ENCODE peak calls at places on chromosomes 7 and 10, in four cellular contexts. One of them, this sample, is unnamed.

GRCh38 chr10:110364531-110364937 is 59.8 kb upstream of the SMNDC1 start:
- DNase-seq in hepatocyte: no peak
- DNase-seq in Peyer's patch: no peak
- DNase-seq in brain microvascular endothelial cell: no peak
- DNase-seq in this sample: no peak

GRCh38 chr10:129760003-129760315 is 204.1 kb downstream of the EBF3 start:
- DNase-seq in brain microvascular endothelial cell: no peak
- DNase-seq in Peyer's patch: no peak
- DNase-seq in hepatocyte: no peak
- DNase-seq in this sample: no peak

GRCh38 chr10:101779544-101780186 is 3.6 kb downstream of the NPM3 start:
- DNase-seq in hepatocyte: peak; percentile 90
- DNase-seq in Peyer's patch: peak; percentile 81
- DNase-seq in brain microvascular endothelial cell: peak; percentile 48
- DNase-seq in this sample: peak; percentile 91

GRCh38 chr7:154178890-154179289 is 126.7 kb downstream of the DPP6 start:
- DNase-seq in Peyer's patch: no peak
- DNase-seq in brain microvascular endothelial cell: no peak
- DNase-seq in hepatocyte: peak; percentile 22
- DNase-seq in this sample: no peak

GRCh38 chr10:19970707-19971106 is 154.5 kb downstream of the PLXDC2 start:
- DNase-seq in brain microvascular endothelial cell: no peak
- DNase-seq in Peyer's patch: no peak
- DNase-seq in hepatocyte: no peak
- DNase-seq in this sample: no peak

GRCh38 chr7:134307320-134307719 is 9.4 kb downstream of the SLC35B4 start:
- DNase-seq in Peyer's patch: no peak
- DNase-seq in brain microvascular endothelial cell: no peak
- DNase-seq in hepatocyte: no peak
- DNase-seq in this sample: no peak

GRCh38 chr7:15916666-15917388 is 230.3 kb upstream of the MEOX2 start:
- DNase-seq in Peyer's patch: no peak
- DNase-seq in brain microvascular endothelial cell: peak; percentile 25
- DNase-seq in hepatocyte: no peak
- DNase-seq in this sample: no peak

GRCh38 chr7:101094791-101095375 is 9.6 kb downstream of the TRIM56 start:
- DNase-seq in brain microvascular endothelial cell: peak; percentile 68
- DNase-seq in Peyer's patch: no peak
- DNase-seq in hepatocyte: peak; percentile 62
- DNase-seq in this sample: peak; percentile 58

GRCh38 chr10:124612611-124613498 is 131.3 kb downstream of the FAM53B start:
- DNase-seq in Peyer's patch: peak; percentile 75
- DNase-seq in brain microvascular endothelial cell: peak; percentile 18
- DNase-seq in hepatocyte: no peak
- DNase-seq in this sample: no peak

GRCh38 chr7:38107486-38107893 is 70.6 kb upstream of the STARD3NL start:
- DNase-seq in hepatocyte: peak; percentile 82
- DNase-seq in Peyer's patch: peak; percentile 69
- DNase-seq in brain microvascular endothelial cell: peak; percentile 55
- DNase-seq in this sample: peak; percentile 48

GRCh38 chr7:35036361-35037171 is 719 bp downstream of the DPY19L1 start:
- DNase-seq in hepatocyte: peak; percentile 74
- DNase-seq in brain microvascular endothelial cell: peak; percentile 37
- DNase-seq in Peyer's patch: peak; percentile 72
- DNase-seq in this sample: no peak

GRCh38 chr10:130984686-130985085 is 326.8 kb downstream of the TCERG1L start:
- DNase-seq in hepatocyte: no peak
- DNase-seq in brain microvascular endothelial cell: no peak
- DNase-seq in Peyer's patch: no peak
- DNase-seq in this sample: no peak

GRCh38 chr7:116710764-116711452 is 38.9 kb downstream of the MET start:
- DNase-seq in Peyer's patch: no peak
- DNase-seq in brain microvascular endothelial cell: no peak
- DNase-seq in hepatocyte: no peak
- DNase-seq in this sample: no peak

GRCh38 chr7:3103614-3104399 is 60.1 kb upstream of the CARD11 start:
- DNase-seq in hepatocyte: no peak
- DNase-seq in Peyer's patch: no peak
- DNase-seq in brain microvascular endothelial cell: no peak
- DNase-seq in this sample: no peak

GRCh38 chr10:30186371-30186875 is 127.0 kb upstream of the JCAD start:
- DNase-seq in hepatocyte: peak; percentile 65
- DNase-seq in brain microvascular endothelial cell: peak; percentile 25
- DNase-seq in Peyer's patch: no peak
- DNase-seq in this sample: no peak

GRCh38 chr7:132720835-132721234 is 144.6 kb upstream of the PLXNA4 start:
- DNase-seq in hepatocyte: no peak
- DNase-seq in Peyer's patch: no peak
- DNase-seq in brain microvascular endothelial cell: no peak
- DNase-seq in this sample: no peak
- TF ChIP-seq CTCF in hepatocyte: no peak
- TF ChIP-seq CTCF in Peyer's patch: no peak
- TF ChIP-seq CTCF in brain microvascular endothelial cell: no peak
- TF ChIP-seq CTCF in this sample: no peak

DNA sequence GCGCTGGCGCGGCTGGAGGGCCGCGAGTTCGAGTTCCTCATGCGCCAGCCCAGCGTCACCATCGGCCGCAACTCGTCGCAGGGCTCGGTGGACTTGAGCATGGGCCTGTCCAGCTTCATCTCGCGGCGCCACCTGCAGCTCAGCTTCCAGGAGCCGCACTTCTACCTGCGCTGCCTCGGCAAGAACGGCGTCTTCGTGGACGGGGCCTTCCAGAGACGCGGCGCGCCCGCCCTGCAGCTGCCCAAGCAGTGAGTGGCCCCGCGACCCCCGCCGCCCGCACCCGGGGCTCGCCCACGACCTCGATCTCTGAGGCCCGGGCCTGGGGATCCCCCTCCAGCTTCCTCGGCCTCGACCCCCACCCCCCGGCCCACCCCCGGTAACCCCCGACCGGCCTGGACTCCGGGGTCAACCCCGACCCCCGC is 537 bp downstream of the FOXK1 start:
- DNase-seq in hepatocyte: peak; percentile 72
- DNase-seq in Peyer's patch: peak; percentile 48
- DNase-seq in brain microvascular endothelial cell: no peak
- DNase-seq in this sample: peak; percentile 58
- TF ChIP-seq CTCF in hepatocyte: peak; percentile 28
- TF ChIP-seq CTCF in Peyer's patch: no peak
- TF ChIP-seq CTCF in brain microvascular endothelial cell: peak; percentile 35
- TF ChIP-seq CTCF in this sample: peak; percentile 33

DNA sequence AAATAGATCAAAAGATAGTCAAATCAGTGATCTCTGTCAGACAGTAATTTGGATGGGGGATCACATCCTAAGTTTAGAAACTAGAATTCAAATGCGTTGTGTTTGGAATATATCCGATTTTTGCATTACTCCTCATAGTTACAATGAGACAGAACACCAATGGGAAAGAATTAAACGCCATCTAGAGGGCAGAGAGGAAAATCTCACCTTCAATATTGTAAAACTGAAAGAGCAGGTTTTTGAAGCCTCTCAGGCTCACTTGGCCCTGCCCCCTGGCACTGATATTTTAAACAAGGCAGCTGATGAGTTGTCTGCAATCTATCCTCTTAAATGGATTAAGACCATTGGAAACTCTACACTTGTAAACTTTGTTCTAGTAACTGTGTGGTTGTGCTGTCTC is 17.7 kb downstream of the FRG2B start:
- DNase-seq in hepatocyte: no peak
- DNase-seq in brain microvascular endothelial cell: no peak
- DNase-seq in Peyer's patch: no peak
- DNase-seq in this sample: no peak
- TF ChIP-seq CTCF in hepatocyte: peak; percentile 16
- TF ChIP-seq CTCF in brain microvascular endothelial cell: no peak
- TF ChIP-seq CTCF in Peyer's patch: peak; percentile 46
- TF ChIP-seq CTCF in this sample: peak; percentile 7

DNA sequence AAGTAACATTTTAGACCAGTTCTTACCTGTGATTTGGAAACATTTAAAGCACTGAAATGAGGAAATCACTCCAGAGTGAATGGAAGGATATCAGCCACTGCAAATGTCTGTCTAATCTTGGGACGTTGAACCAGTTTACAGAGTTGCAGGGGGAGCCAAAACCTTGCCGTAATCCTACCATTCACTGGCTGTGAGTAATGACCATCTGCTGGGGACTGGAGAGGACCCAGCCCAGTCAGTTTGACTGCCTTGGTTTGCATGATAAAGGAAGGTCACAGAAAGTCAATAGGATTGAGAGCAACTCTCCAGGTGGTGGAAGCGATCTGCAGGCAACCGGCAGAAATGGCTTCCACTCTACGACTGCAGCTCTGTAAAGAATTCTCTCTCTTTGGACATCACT is 167.2 kb downstream of the AKR1D1 start:
- DNase-seq in hepatocyte: peak; percentile 65
- DNase-seq in brain microvascular endothelial cell: no peak
- DNase-seq in Peyer's patch: no peak
- DNase-seq in this sample: no peak
- TF ChIP-seq CTCF in hepatocyte: no peak
- TF ChIP-seq CTCF in brain microvascular endothelial cell: no peak
- TF ChIP-seq CTCF in Peyer's patch: no peak
- TF ChIP-seq CTCF in this sample: no peak

DNA sequence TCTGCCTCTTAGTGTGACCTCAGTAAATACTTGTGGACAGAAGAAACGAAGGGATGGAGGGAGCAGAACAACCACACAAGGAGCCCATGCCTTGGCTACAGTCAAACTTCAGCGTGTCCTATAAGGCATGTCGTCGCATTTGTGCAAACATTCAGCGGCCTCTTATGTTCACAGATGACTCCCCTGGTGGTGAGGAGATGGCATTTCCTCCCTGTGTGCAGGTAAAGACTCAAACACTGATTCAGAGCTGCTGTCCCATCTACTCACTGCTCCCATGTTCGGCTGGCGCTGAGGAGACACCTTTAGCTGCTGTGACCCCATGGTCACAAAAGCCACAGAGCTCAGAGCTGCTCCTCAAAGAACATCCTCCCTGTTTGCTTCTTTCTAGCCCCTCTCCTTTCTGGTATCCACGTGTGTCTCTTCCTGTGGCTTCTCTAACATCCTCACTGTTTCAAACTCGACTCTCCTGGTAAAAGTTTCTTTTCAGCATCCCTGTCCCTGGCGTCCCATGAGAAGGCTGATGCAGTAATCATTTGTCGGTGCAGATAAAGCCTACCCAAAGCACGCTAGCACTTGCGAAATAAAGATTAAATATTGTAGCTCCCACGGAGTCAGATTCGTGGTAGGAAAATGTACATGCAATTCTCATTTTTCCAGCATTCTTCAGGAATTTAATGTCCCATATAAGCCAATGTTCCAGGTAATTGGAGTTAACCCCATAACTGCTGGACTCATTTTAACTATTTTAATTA is 124.9 kb upstream of the NEBL start:
- DNase-seq in Peyer's patch: no peak
- DNase-seq in hepatocyte: peak; percentile 16
- DNase-seq in brain microvascular endothelial cell: no peak
- DNase-seq in this sample: no peak
- TF ChIP-seq CTCF in Peyer's patch: no peak
- TF ChIP-seq CTCF in hepatocyte: peak; percentile 11
- TF ChIP-seq CTCF in brain microvascular endothelial cell: peak; percentile 45
- TF ChIP-seq CTCF in this sample: no peak

This sample was measured in GM13976.